ENCODE peak calls at places on chromosomes 4 and X, in six cellular contexts. W is coronary artery, M is tibial nerve, E is K562, L is HepG2, Z is lower leg skin. O is an unnamed sample.

GRCh38 chr4:234178-234577 is 71.1 kb downstream of the ZNF732 start:
- DNase-seq in W (no peak), M (no peak), E (no peak), L (no peak), Z (no peak), O (no peak)

GRCh38 chr4:1291996-1292702 is 2.5 kb downstream of the MAEA start:
- DNase-seq in W (no peak), M (no peak), E (no peak), L (no peak), Z (no peak), O (no peak)

GRCh38 chrX:8783100-8784098 is 17.8 kb downstream of the FAM9A start:
- DNase-seq in W (no peak), M (no peak), E (peak; percentile 22), L (peak; percentile 6), Z (no peak), O (no peak)

GRCh38 chr4:134470544-134470943 is 269.0 kb upstream of the PABPC4L start:
- DNase-seq in W (no peak), M (no peak), E (no peak), L (peak; percentile 16), Z (no peak), O (no peak)

GRCh38 chr4:41176357-41176756 is 38.0 kb downstream of the APBB2 start:
- DNase-seq in W (no peak), M (no peak), E (no peak), L (peak; percentile 23), Z (no peak), O (no peak)

GRCh38 chr4:30776921-30777415 is 56.8 kb downstream of the PCDH7 start:
- DNase-seq in W (no peak), M (no peak), E (no peak), L (no peak), Z (no peak), O (no peak)

GRCh38 chrX:69024931-69025330 is 140.3 kb downstream of the PJA1 start:
- DNase-seq in W (peak; percentile 77), M (peak; percentile 71), E (no peak), L (no peak), Z (peak; percentile 74), O (no peak)

GRCh38 chrX:129744881-129745321 is 6.1 kb downstream of the XPNPEP2 start:
- DNase-seq in W (no peak), M (no peak), E (no peak), L (no peak), Z (no peak), O (no peak)

GRCh38 chrX:56751071-56751470 is 22.0 kb downstream of the NBDY start:
- DNase-seq in W (no peak), M (no peak), E (no peak), L (no peak), Z (no peak), O (no peak)

GRCh38 chr4:71663780-71664179 is 120.1 kb downstream of the GC start:
- DNase-seq in W (no peak), M (no peak), E (no peak), L (no peak), Z (no peak), O (no peak)
- H3K4me3 ChIP-seq in W (no peak overlapping the region), M (no peak overlapping the region), E (no peak overlapping the region), L (no peak overlapping the region), Z (no peak overlapping the region), O (no peak overlapping the region)

GRCh38 chr4:162683659-162684370 is 482.9 kb downstream of the NAF1 start:
- DNase-seq in W (no peak), M (no peak), E (no peak), L (peak; percentile 77), Z (no peak), O (no peak)
- TF ChIP-seq CTCF in W (no peak), M (no peak), E (no peak), L (no peak), Z (no peak), O (no peak)

GRCh38 chrX:51896626-51897025 is 3.2 kb downstream of the MAGED1 start:
- DNase-seq in W (no peak), M (no peak), E (no peak), L (no peak), Z (no peak), O (no peak)
- H3K4me3 ChIP-seq in W (no peak overlapping the region), M (no peak overlapping the region), E (no peak overlapping the region), L (no peak overlapping the region), Z (no peak overlapping the region), O (peak overlapping the region; percentile 1)

DNA sequence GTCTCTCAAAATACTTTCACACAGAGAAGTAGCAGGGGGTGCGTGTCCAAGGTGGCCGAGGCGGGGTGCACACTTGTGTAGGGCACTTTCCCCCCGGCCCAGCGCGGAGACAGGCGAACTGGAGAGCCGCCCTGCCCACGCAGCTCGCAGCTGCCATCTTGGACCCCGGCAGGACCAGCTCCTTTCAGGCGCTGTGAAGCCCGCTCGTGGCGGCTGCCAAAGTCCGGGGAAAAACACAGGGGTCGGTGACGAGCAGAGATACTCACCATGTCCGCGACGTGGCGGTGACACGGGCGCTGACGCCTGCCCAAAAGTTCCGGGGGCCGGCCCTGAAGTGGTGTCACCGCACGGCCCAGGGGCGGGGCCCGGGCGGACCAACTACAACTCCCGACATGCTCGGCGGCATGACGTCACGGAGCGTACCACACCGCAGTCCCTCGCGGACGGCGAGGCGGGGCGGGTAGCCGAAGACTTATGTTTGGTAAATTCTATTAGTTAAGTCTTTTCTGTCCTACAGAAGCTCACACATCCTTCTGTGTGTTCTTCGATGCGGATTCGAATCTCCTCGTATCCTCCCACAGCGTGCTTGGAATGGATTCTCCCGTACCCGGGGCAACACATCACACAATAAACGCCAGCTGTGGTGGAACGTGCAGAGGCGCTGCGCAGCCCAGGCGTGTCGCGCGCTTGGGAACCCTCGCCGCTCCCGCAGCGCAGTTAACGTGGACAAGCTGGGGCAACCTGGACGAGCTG is at the start of gene UFSP2:
- DNase-seq in W (peak; percentile 94), M (peak; percentile 89), E (peak; percentile 91), L (peak; percentile 81), Z (peak; percentile 86), O (peak; percentile 59)
- TF ChIP-seq CTCF in W (no peak), M (no peak), E (no peak), L (peak; percentile 40), Z (no peak), O (no peak)

GRCh38 chrX:153919281-153919680 is 6.8 kb downstream of the ARHGAP4 start:
- DNase-seq in W (no peak), M (no peak), E (no peak), L (no peak), Z (no peak), O (no peak)

GRCh38 chrX:153922286-153922573 is 3.8 kb downstream of the ARHGAP4 start:
- DNase-seq in W (no peak), M (no peak), E (no peak), L (no peak), Z (no peak), O (no peak)

GRCh38 chrX:153921511-153922285 is 4.4 kb downstream of the ARHGAP4 start:
- DNase-seq in W (no peak), M (no peak), E (no peak), L (no peak), Z (no peak), O (no peak)

GRCh38 chrX:153920546-153920945 is 5.5 kb downstream of the ARHGAP4 start:
- DNase-seq in W (no peak), M (no peak), E (no peak), L (no peak), Z (no peak), O (no peak)

GRCh38 chrX:153921070-153921469 is 5.0 kb downstream of the ARHGAP4 start:
- DNase-seq in W (no peak), M (no peak), E (no peak), L (no peak), Z (no peak), O (no peak)
- H3K4me3 ChIP-seq in W (peak overlapping the region; percentile 24), M (no peak overlapping the region), E (no peak overlapping the region), L (no peak overlapping the region), Z (no peak overlapping the region), O (no peak overlapping the region)

O was measured in AG09309.